ENCODE peak calls at places on chromosomes 4 and X, in eight cellular contexts. U is astrocyte of the cerebellum, K is foreskin keratinocyte, J is AG04450, D is left lung, A is OCI-LY7, Y is heart right ventricle, O is GM23338. Q is an unnamed sample.

GRCh38 chrX:31112226-31112999 is 40.6 kb upstream of the FTHL17 start:
- DNase-seq in D (no peak), J (no peak), K (peak), A (no peak), U (no peak), Y (no peak), O (no peak), Q (no peak)

GRCh38 chr4:156892695-156893211 is 78.8 kb downstream of the PDGFC start:
- DNase-seq in O (no peak), Y (no peak), J (no peak), A (no peak), D (no peak), K (peak), U (no peak), Q (no peak)

GRCh38 chr4:22264261-22264660 is 251.6 kb downstream of the ADGRA3 start:
- DNase-seq in U (no peak), D (no peak), A (no peak), Y (no peak), O (no peak), J (no peak), K (no peak), Q (no peak)

GRCh38 chrX:116436358-116436816 is at the start of gene SLC6A14:
- DNase-seq in D (peak), K (peak), Y (no peak), J (no peak), U (no peak), O (no peak), A (no peak), Q (no peak)

GRCh38 chrX:70293621-70294020 is 3.7 kb downstream of the KIF4A start:
- DNase-seq in U (no peak), O (no peak), K (peak), J (no peak), A (no peak), Y (no peak), D (no peak), Q (no peak)

GRCh38 chrX:25049347-25049746 is 33.6 kb upstream of the ARX start:
- DNase-seq in U (no peak), O (no peak), D (no peak), Y (no peak), K (no peak), A (no peak), J (no peak), Q (no peak)

GRCh38 chrX:136880003-136880451 is 498 bp downstream of the RBMX start:
- DNase-seq in A (peak), U (no peak), D (no peak), Y (peak), O (peak), K (no peak), J (no peak), Q (peak)

GRCh38 chrX:29461039-29461438 is 754.3 kb upstream of the MAGEB2 start:
- DNase-seq in D (no peak), A (no peak), K (no peak), J (no peak), Y (no peak), U (peak), O (no peak), Q (no peak)

GRCh38 chrX:154417157-154417556 is 5.8 kb downstream of the TAFAZZIN start:
- DNase-seq in J (no peak), Y (no peak), O (no peak), D (no peak), K (no peak), U (no peak), A (no peak), Q (no peak)

GRCh38 chr4:20378181-20378580 is 126.5 kb downstream of the SLIT2 start:
- DNase-seq in U (no peak), O (no peak), D (no peak), Y (no peak), J (no peak), K (no peak), A (no peak), Q (no peak)

GRCh38 chrX:45681891-45682290 is 481.2 kb upstream of the DIPK2B start:
- DNase-seq in J (no peak), A (no peak), U (no peak), Y (no peak), O (no peak), D (no peak), K (no peak), Q (no peak)

GRCh38 chrX:70042399-70043371 is 7.1 kb downstream of the AWAT2 start:
- DNase-seq in O (peak), D (no peak), J (no peak), A (no peak), Y (no peak), U (no peak), K (no peak), Q (no peak)

GRCh38 chr4:53505947-53506346 is 85.3 kb downstream of the LNX1 start:
- DNase-seq in J (no peak), D (no peak), Y (no peak), U (no peak), K (no peak), O (peak), A (no peak), Q (no peak)

GRCh38 chrX:39518451-39519212 is 579.1 kb downstream of the BCOR start:
- DNase-seq in A (no peak), O (no peak), U (no peak), J (no peak), Y (peak), D (no peak), K (no peak), Q (no peak)

GRCh38 chr4:13159041-13159620 is 325.0 kb downstream of the RAB28 start:
- DNase-seq in O (no peak), A (no peak), Y (no peak), D (no peak), J (no peak), K (no peak), U (no peak), Q (no peak)

GRCh38 chr4:205097-205756 is 80.9 kb downstream of the ZNF718 start:
- DNase-seq in D (no peak), U (no peak), K (no peak), O (no peak), Y (no peak), A (no peak), J (no peak), Q (no peak)

GRCh38 chr4:88975925-88976511 is 81.0 kb downstream of the FAM13A start:
- DNase-seq in D (no peak), K (no peak), U (no peak), Y (no peak), J (no peak), A (no peak), O (no peak), Q (no peak)

GRCh38 chrX:48854898-48855297 is 19.5 kb upstream of the PCSK1N start:
- DNase-seq in K (peak), J (no peak), D (no peak), O (peak), A (peak), U (no peak), Y (no peak), Q (no peak)

GRCh38 chr4:188822698-188823097 is 683.5 kb downstream of the TRIML1 start:
- DNase-seq in Y (no peak), O (peak), A (no peak), K (peak), J (no peak), D (peak), U (no peak), Q (no peak)

GRCh38 chr4:180217070-180217469 is 2026.1 kb upstream of the TENM3 start:
- DNase-seq in K (no peak), O (no peak), U (no peak), Y (no peak), D (no peak), J (no peak), A (no peak), Q (no peak)

GRCh38 chr4:180394730-180395129 is 1848.5 kb upstream of the TENM3 start:
- DNase-seq in Y (no peak), A (no peak), U (no peak), K (no peak), D (no peak), O (no peak), J (no peak), Q (no peak)

GRCh38 chr4:46258436-46258835 is 131.5 kb downstream of the GABRA2 start:
- DNase-seq in J (no peak), O (no peak), U (no peak), K (no peak), Y (no peak), A (no peak), D (no peak), Q (no peak)

GRCh38 chrX:118758511-118758910 is 31.1 kb downstream of the IL13RA1 start:
- DNase-seq in D (no peak), J (no peak), A (no peak), Y (no peak), O (no peak), K (no peak), U (no peak), Q (no peak)

GRCh38 chrX:118761950-118762725 is 34.7 kb downstream of the IL13RA1 start:
- DNase-seq in Y (no peak), U (no peak), J (no peak), A (no peak), O (peak), D (no peak), K (no peak), Q (no peak)

GRCh38 chrX:118763489-118763888 is 36.1 kb downstream of the IL13RA1 start:
- DNase-seq in U (no peak), D (no peak), O (no peak), J (no peak), A (no peak), K (no peak), Y (no peak), Q (no peak)

GRCh38 chrX:118756111-118756510 is 28.7 kb downstream of the IL13RA1 start:
- DNase-seq in O (no peak), J (no peak), Y (no peak), U (no peak), D (no peak), A (no peak), K (peak), Q (no peak)

GRCh38 chrX:118760025-118760424 is 32.6 kb downstream of the IL13RA1 start:
- DNase-seq in A (no peak), Y (no peak), U (no peak), K (no peak), D (no peak), J (no peak), O (no peak), Q (no peak)
- TF ChIP-seq CTCF in A (no peak), Y (no peak), U (no peak), K (no peak), D (no peak), J (no peak), O (no peak), Q (no peak)

DNA sequence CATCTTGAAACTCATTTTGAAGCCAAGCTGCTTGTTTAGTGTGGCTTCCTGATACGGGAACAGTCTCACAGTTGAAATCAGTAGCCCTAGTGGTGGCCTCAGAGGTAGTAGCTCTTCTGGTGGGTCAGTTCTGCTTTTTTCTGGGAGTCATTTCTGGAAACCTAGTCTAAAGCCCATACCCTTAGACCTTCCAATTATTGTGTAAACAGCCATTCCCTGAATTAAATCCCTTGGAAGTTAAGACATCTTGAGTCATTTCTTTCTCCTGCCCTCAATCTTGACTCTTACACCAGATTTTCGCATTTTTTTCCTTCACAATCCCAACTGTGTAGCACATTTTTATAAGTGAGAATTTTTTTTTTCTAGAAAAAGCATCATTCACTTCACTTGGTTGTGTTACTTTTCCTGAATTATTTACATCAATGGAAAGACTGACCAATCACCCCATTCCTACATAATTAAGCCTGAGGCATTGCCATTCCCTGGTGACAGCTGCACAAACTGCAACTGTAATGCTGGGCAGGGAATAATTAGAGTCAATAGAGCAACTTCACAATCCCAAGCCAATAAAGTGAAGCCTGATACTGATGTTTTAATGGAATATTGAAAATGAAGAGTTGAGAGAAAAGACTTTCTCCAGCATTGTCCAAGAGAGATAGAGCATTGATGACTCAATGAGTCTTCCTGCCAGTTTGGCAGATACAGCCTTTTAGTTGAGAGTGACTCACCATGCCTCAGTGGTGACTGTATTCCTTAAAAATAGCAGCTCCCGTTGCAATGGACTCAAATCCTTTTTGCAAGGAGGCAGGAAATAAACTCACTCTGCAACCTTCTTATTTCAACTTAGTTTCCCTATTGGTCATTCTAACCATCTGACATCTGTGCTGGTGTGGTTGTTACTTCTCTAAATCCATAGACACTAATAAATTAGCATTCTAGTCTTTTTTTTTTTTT is 13.0 kb upstream of the SEPSECS start:
- DNase-seq in K (peak), D (no peak), O (no peak), U (peak), Y (peak), A (no peak), J (peak), Q (peak)
- TF ChIP-seq CTCF in K (no peak), D (peak), O (no peak), U (no peak), Y (no peak), A (no peak), J (no peak), Q (no peak)

DNA sequence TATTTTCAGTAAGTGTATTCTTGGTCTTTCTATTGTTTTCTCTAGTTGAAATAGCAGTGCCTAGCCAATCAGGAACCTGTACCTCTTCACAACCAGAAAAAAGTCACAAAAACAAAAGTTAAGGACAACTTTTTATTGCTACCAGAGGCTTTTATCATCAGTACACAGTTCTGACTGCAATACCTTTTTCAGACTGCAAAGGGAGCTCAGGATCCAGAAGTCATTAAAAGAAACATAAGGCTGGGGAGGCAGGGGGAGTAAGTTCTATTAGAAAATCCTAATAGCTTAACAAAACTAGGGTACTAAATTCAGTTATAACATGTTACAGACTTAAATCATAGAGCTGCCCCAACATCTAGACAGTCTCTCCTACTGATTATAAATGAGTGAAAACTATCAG is 28.8 kb downstream of the CCNI start:
- DNase-seq in A (peak), K (no peak), Y (no peak), U (no peak), O (peak), D (no peak), J (no peak), Q (no peak)
- TF ChIP-seq CTCF in A (peak), K (peak), Y (no peak), U (peak), O (peak), D (no peak), J (peak), Q (no peak)

GRCh38 chrX:150205011-150205410 is 158.1 kb upstream of the MAMLD1 start:
- DNase-seq in O (peak), U (no peak), A (no peak), J (no peak), D (no peak), Y (no peak), K (no peak), Q (no peak)
- TF ChIP-seq CTCF in O (peak), U (no peak), A (no peak), J (no peak), D (no peak), Y (no peak), K (no peak), Q (no peak)

GRCh38 chrX:73849054-73849453 is 286.1 kb downstream of the CHIC1 start:
- DNase-seq in K (no peak), A (no peak), Y (no peak), D (no peak), J (no peak), O (no peak), U (no peak), Q (no peak)

GRCh38 chrX:73851014-73852009 is 288.3 kb downstream of the CHIC1 start:
- DNase-seq in A (no peak), J (no peak), U (peak), O (no peak), D (no peak), K (no peak), Y (no peak), Q (peak)

GRCh38 chrX:73852022-73852421 is 289.0 kb downstream of the CHIC1 start:
- DNase-seq in J (no peak), U (no peak), O (no peak), D (no peak), K (no peak), A (no peak), Y (no peak), Q (no peak)

GRCh38 chrX:73847991-73848390 is 285.0 kb downstream of the CHIC1 start:
- DNase-seq in Y (no peak), K (no peak), O (no peak), D (no peak), A (no peak), J (no peak), U (no peak), Q (no peak)

GRCh38 chrX:73850124-73851013 is 287.4 kb downstream of the CHIC1 start:
- DNase-seq in U (peak), J (no peak), D (no peak), A (no peak), K (no peak), O (peak), Y (no peak), Q (no peak)
- TF ChIP-seq CTCF in U (peak), J (peak), D (no peak), A (no peak), K (peak), O (peak), Y (no peak), Q (no peak)

DNA sequence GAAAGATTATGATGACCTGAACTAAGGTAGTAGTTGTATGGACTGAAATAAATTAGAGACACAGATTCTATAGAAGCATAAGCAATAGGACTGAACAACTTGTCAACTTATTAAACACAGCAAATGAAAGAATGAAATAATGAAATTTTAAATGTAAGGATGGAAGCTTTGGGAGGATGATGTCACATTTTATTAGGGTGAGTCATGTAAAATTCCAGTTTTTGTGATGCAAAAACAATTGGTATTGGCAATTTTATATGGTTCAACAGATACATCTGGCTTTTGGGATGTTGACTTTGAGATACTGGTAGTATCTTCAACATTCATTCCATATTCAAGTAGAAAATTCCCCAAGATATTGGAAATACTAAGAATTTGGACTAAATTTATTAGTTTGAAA is 72.7 kb upstream of the IL15 start:
- DNase-seq in K (no peak), A (no peak), O (no peak), D (no peak), U (no peak), Y (no peak), J (no peak), Q (no peak)
- TF ChIP-seq CTCF in K (no peak), A (no peak), O (no peak), D (no peak), U (no peak), Y (no peak), J (no peak), Q (no peak)

GRCh38 chrX:44178271-44178670 is 165.2 kb downstream of the EFHC2 start:
- DNase-seq in K (peak), U (no peak), O (no peak), D (no peak), Y (no peak), J (no peak), A (no peak), Q (no peak)

DNA sequence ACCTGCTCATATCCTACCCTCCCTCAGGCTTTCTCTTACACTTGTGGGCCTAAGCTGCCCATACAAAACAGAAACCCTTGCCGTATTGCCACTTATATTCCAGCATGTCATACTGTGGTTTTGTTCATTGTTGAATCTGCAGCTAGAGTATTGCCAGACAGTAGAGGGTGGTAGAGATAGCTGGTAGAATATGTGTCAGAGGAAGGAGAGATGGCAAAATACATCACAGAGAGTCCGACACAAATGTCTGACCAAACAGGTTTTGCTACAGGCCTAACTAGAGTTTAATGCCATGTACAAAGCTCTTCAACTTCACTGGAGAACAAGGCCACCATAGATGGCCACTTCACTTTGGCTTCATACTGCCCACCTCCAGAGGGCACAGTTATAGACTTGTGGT is 160.1 kb downstream of the EFHC2 start:
- DNase-seq in U (no peak), Y (no peak), D (no peak), A (no peak), K (peak), O (no peak), J (no peak), Q (no peak)
- TF ChIP-seq CTCF in U (no peak), Y (no peak), D (no peak), A (no peak), K (peak), O (peak), J (no peak), Q (no peak)

GRCh38 chr4:119040711-119041185 is 94.9 kb upstream of the MYOZ2 start:
- DNase-seq in J (peak), Y (no peak), A (no peak), K (peak), O (peak), U (peak), D (no peak), Q (no peak)
- TF ChIP-seq CTCF in J (no peak), Y (no peak), A (no peak), K (no peak), O (peak), U (no peak), D (no peak), Q (no peak)

GRCh38 chr4:80221161-80221560 is 23.9 kb downstream of the PRDM8 start:
- DNase-seq in D (no peak), K (no peak), A (peak), O (no peak), Y (no peak), J (no peak), U (no peak), Q (no peak)
- TF ChIP-seq CTCF in D (no peak), K (peak), A (peak), O (no peak), Y (no peak), J (peak), U (peak), Q (no peak)

GRCh38 chrX:54891573-54891972 is 29.1 kb upstream of the TRO start:
- DNase-seq in K (peak), O (peak), D (no peak), A (peak), Y (peak), U (no peak), J (no peak), Q (no peak)
- TF ChIP-seq CTCF in K (peak), O (peak), D (peak), A (peak), Y (peak), U (peak), J (peak), Q (no peak)

Q was measured in ascending aorta.